ENCODE peak calls at places on chromosome 12, in five cellular contexts. O is omental fat pad; R is activated T-cell treated with anti-CD3 and anti-CD28 coated beads for 48 hours; D is aorta; P is activated gamma-delta T cell treated with anti-CD3 and anti-CD28 coated beads, Interleukin-2, amount 50 U/mL, for 16 hours. B is an unnamed sample.

GRCh38 chr12:71158361-71158882 is 623 bp upstream of the TSPAN8 start:
- DNase-seq in O (no peak), R (no peak), D (no peak), P (no peak), B (no peak)

GRCh38 chr12:124565071-124565491 is 2.3 kb downstream of the NCOR2 start:
- DNase-seq in O (no peak), R (no peak), D (peak), P (no peak), B (no peak)

GRCh38 chr12:41254546-41254945 is 66.4 kb downstream of the PDZRN4 start:
- DNase-seq in O (no peak), R (no peak), D (no peak), P (no peak), B (no peak)

GRCh38 chr12:110844551-110845395 is 2.0 kb upstream of the CCDC63 start:
- DNase-seq in O (no peak), R (no peak), D (peak), P (no peak), B (no peak)

GRCh38 chr12:95240556-95240955 is 22.9 kb downstream of the VEZT start:
- DNase-seq in O (no peak), R (no peak), D (no peak), P (no peak), B (no peak)

GRCh38 chr12:132761911-132762583 is 415 bp upstream of the ANKLE2 start:
- DNase-seq in O (peak), R (peak), D (peak), P (peak), B (peak)

GRCh38 chr12:52037248-52037861 is 13.9 kb upstream of the NR4A1 start:
- DNase-seq in O (no peak), R (no peak), D (peak), P (no peak), B (peak)

GRCh38 chr12:39490500-39491276 is 47.8 kb upstream of the KIF21A start:
- DNase-seq in O (no peak), R (no peak), D (no peak), P (no peak), B (no peak)

GRCh38 chr12:52682938-52683574 is 2.8 kb upstream of the KRT1 start:
- DNase-seq in O (no peak), R (no peak), D (no peak), P (no peak), B (no peak)

GRCh38 chr12:114686421-114687268 is 2.7 kb upstream of the TBX3 start:
- DNase-seq in O (no peak), R (no peak), D (no peak), P (no peak), B (no peak)

GRCh38 chr12:114166360-114166759 is 200.2 kb upstream of the RBM19 start:
- DNase-seq in O (no peak), R (no peak), D (peak), P (no peak), B (peak)

B was measured in NCI-H82.